ENCODE peak calls at places on chromosomes 11 and 22, in six cellular contexts. B is Caco-2, H is heart left ventricle, G is heart right ventricle, D is gastrocnemius medialis, A is colonic mucosa. Z is an unnamed sample. For H3K27me3 and H3K9me3, the result is how much of the 10 kb centered on the place peaks cover.

GRCh38 chr11:44729718-44730117 is 3.0 kb downstream of the TSPAN18 start:
- DNase-seq in B (no peak), H (no peak), G (no peak), D (no peak), A (no peak), Z (no peak)

GRCh38 chr11:90434858-90435257 is 212.0 kb upstream of the CHORDC1 start:
- DNase-seq in B (peak), H (no peak), G (no peak), D (no peak), A (no peak), Z (no peak)

GRCh38 chr11:26963764-26964163 is 30.1 kb upstream of the FIBIN start:
- DNase-seq in B (no peak), H (no peak), G (no peak), D (no peak), A (no peak), Z (no peak)

GRCh38 chr11:12249590-12250260 is 127.6 kb upstream of the PARVA start:
- DNase-seq in B (no peak), H (no peak), G (no peak), D (no peak), A (peak), Z (no peak)

GRCh38 chr11:116862951-116863350 is 25.5 kb upstream of the APOA1 start:
- DNase-seq in B (no peak), H (no peak), G (no peak), D (no peak), A (no peak), Z (no peak)

GRCh38 chr22:17518379-17518778 is 44.9 kb upstream of the SLC25A18 start:
- DNase-seq in B (no peak), H (no peak), G (no peak), D (peak), A (no peak), Z (no peak)

GRCh38 chr11:75786101-75786736 is 17.6 kb downstream of the DGAT2 start:
- DNase-seq in B (peak), H (no peak), G (no peak), D (no peak), A (peak), Z (no peak)

GRCh38 chr11:125329786-125330185 is 165.2 kb downstream of the PKNOX2 start:
- DNase-seq in B (no peak), H (no peak), G (no peak), D (no peak), A (no peak), Z (no peak)

GRCh38 chr11:8091671-8092070 is 10.7 kb downstream of the TUB start:
- DNase-seq in B (no peak), H (no peak), G (no peak), D (no peak), A (no peak), Z (no peak)

GRCh38 chr11:67416416-67417335 is 1.2 kb downstream of the CARNS1 start:
- DNase-seq in B (no peak), H (no peak), G (no peak), D (no peak), A (no peak), Z (no peak)

GRCh38 chr11:111253630-111254029 is 8.1 kb downstream of the POU2AF2 start:
- DNase-seq in B (no peak), H (no peak), G (no peak), D (no peak), A (no peak), Z (no peak)

GRCh38 chr11:111253131-111253530 is 7.6 kb downstream of the POU2AF2 start:
- DNase-seq in B (no peak), H (no peak), G (no peak), D (no peak), A (no peak), Z (no peak)
- H3K27me3 ChIP-seq in B (under half), H (under half), G (under half), D (under half), A (under half), Z (under half)

GRCh38 chr22:48210812-48211211 is 1448.4 kb downstream of the TBC1D22A start:
- DNase-seq in B (no peak), H (no peak), G (no peak), D (no peak), A (no peak), Z (no peak)
- H3K9me3 ChIP-seq in B (under half), H (under half), G (under half), D (under half), A (under half), Z (under half)

GRCh38 chr11:123060265-123061000 is 1.5 kb downstream of the HSPA8 start:
- DNase-seq in B (no peak), H (no peak), G (no peak), D (no peak), A (no peak), Z (no peak)

GRCh38 chr11:123054301-123055065 is 7.5 kb downstream of the HSPA8 start:
- DNase-seq in B (peak), H (no peak), G (peak), D (no peak), A (no peak), Z (no peak)

GRCh38 chr11:123055132-123055924 is 6.6 kb downstream of the HSPA8 start:
- DNase-seq in B (no peak), H (no peak), G (no peak), D (no peak), A (no peak), Z (no peak)

GRCh38 chr11:123056835-123057491 is 5.0 kb downstream of the HSPA8 start:
- DNase-seq in B (no peak), H (no peak), G (no peak), D (no peak), A (no peak), Z (no peak)

DNA sequence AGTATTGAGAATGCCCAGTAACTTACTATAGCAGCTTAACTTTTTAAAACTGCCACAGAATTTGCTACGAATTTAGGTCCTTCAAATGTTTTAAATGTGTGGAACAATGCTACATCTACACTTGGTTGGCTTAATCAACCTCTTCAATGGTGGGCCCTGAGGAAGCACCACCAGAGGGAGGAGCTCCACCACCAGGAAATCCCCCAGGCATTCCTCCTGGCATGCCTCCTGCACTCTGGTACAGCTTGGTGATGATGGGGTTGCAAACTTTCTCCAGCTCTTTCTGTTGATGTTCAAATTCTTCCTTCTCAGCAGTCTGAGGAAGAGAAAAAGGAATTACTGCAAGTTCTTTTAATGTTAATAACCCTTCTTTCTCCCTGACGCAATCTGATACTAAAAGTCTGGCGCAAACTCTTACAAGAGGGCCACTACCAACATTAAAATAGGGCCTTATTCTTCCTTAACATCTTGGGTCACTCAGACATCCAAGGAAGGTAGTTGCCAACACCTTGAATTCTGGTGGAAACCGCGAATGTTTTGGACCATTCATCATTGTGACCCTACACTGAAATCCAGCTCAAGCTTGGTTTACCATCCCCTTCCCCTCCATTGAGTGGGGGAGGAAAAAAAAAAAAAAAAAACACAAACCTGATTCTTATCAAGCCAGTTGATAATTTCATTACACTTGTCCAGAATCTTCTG is 4.2 kb downstream of the HSPA8 start:
- DNase-seq in B (no peak), H (no peak), G (no peak), D (no peak), A (no peak), Z (no peak)
- TF ChIP-seq CTCF in B (no peak), H (no peak), G (no peak), D (no peak), A (no peak), Z (no peak)

GRCh38 chr22:22401381-22401780 is 107.2 kb downstream of the ZNF280B start:
- DNase-seq in B (no peak), H (no peak), G (no peak), D (no peak), A (no peak), Z (no peak)

GRCh38 chr22:22406445-22406844 is 102.1 kb downstream of the ZNF280B start:
- DNase-seq in B (no peak), H (no peak), G (no peak), D (no peak), A (no peak), Z (peak)

GRCh38 chr22:22403306-22403705 is 105.2 kb downstream of the ZNF280B start:
- DNase-seq in B (no peak), H (no peak), G (no peak), D (no peak), A (no peak), Z (peak)

GRCh38 chr22:22404598-22405284 is 103.8 kb downstream of the ZNF280B start:
- DNase-seq in B (no peak), H (no peak), G (no peak), D (no peak), A (no peak), Z (peak)

GRCh38 chr22:22403771-22404170 is 104.8 kb downstream of the ZNF280B start:
- DNase-seq in B (peak), H (no peak), G (no peak), D (no peak), A (no peak), Z (peak)
- H3K27me3 ChIP-seq in B (under half), H (under half), G (under half), D (under half), A (under half), Z (under half)

GRCh38 chr11:3356858-3357257 is 22.1 kb downstream of the ZNF195 start:
- DNase-seq in B (no peak), H (no peak), G (no peak), D (no peak), A (no peak), Z (no peak)

GRCh38 chr11:3357994-3358676 is 20.8 kb downstream of the ZNF195 start:
- DNase-seq in B (no peak), H (no peak), G (no peak), D (no peak), A (no peak), Z (no peak)

GRCh38 chr11:3353066-3353465 is 25.9 kb downstream of the ZNF195 start:
- DNase-seq in B (no peak), H (no peak), G (no peak), D (no peak), A (no peak), Z (no peak)

GRCh38 chr11:3359092-3359824 is 19.7 kb downstream of the ZNF195 start:
- DNase-seq in B (no peak), H (no peak), G (no peak), D (no peak), A (no peak), Z (no peak)

DNA sequence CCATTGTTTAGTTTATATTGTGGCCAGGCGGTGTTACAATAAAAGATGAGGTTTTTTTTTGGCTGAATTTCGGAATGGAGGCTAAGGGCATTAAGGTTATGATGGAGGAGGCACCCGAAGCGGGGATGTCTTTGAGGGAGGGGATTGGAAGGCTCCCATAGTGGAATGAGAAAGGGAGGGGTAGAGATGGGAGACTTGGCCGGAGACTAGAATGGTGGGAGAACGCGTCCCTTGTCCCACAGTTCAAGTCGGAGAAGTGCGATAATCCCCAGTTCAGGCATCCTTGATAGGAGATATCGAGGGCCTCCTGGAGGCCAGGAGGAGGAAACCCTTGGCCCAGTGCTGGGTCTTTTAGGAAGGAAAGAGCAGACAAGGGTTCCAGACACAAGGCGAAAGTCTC is 21.6 kb downstream of the ZNF195 start:
- DNase-seq in B (no peak), H (no peak), G (no peak), D (no peak), A (no peak), Z (no peak)
- H3K9me3 ChIP-seq in B (under half), H (under half), G (half or more), D (under half), A (under half), Z (under half)

GRCh38 chr11:93131709-93132108 is 66.1 kb downstream of the SLC36A4 start:
- DNase-seq in B (peak), H (no peak), G (no peak), D (no peak), A (no peak), Z (no peak)
- TF ChIP-seq CTCF in B (no peak), H (no peak), G (no peak), D (no peak), A (no peak), Z (no peak)

DNA sequence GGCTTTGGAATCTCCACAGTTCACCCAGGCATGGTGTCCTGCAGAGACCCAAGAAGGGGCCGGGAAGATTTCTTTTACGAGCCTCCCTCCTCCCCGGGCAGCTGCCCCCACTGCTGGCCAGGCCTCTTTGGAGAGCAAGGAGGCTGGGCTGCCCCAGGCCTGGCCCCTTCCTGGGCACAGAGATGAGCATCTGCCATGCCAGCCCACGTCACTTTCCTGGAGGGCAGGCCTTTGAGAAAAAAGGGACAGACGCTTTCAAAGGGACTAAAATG is 60.5 kb upstream of the FGF3 start:
- DNase-seq in B (no peak), H (no peak), G (no peak), D (peak), A (no peak), Z (no peak)
- H3K27me3 ChIP-seq in B (under half), H (under half), G (under half), D (under half), A (under half), Z (under half)

DNA sequence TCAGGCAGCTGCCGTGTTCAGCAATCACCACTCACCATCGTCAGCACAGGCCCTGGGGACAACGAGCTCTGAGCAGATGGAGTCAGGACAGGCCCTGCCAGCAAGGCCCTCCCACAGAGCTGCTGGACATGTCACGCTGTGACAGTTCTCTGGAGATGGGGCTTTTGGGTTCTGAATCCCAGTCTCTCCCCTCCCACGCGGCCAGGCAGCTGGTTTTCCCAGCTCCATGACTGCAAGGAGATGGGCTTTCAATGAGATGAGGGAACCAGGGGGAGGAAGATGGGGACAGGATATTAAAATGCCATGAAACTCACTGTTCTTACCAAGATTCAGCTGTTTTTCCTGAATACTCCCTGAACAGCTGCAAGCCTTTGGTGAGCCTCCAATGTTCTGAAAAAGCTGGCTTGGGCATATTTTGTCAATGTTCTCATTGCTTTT is 305.9 kb downstream of the BRD1 start:
- DNase-seq in B (no peak), H (no peak), G (no peak), D (peak), A (no peak), Z (no peak)
- H3K9me3 ChIP-seq in B (under half), H (under half), G (under half), D (under half), A (under half), Z (under half)

DNA sequence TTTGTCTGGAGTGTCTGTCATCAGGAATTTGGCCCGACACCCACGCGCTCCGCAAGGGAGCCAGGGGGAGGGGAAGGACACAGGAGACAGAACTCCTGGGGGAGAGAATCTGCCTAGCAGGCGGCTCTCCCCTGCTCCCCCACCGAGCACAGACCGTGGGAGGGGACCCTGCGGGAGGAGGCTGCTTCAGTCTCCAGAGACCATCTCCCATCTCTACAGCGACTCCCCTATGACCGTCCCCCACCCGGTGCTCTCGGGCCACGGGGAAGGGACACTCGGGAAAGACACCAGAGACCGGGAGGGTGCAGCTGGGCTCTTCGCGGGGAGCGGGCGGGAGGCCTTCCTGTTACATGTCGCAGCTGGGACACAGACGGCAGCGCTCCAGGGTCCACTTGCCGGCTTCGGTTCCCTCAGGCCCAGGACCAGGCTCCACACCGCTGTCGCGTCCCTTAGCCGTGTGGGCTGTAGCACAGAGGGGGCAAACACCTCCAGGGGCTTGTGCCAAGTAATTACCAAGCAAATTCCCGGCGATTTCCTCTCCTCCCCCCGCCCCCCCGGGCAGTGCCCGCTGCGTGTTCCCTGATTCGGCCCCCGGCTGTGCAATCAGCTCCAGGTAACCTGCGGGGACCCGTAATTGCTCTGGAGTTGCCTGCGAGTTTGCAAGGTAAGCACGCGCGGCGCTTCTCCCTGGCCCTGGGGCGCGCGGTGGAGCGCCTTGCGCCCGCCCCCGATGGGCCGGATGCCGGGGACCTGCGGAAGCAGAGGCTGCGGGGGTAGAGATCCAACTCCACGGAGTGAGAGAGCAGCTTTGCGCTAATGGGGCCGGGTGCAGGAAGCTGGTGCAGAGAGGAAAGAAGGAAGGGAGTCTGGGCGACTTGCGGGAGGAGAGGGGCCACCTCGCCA is 155.1 kb upstream of the CADM1 start:
- DNase-seq in B (no peak), H (peak), G (peak), D (no peak), A (no peak), Z (no peak)
- TF ChIP-seq CTCF in B (no peak), H (no peak), G (no peak), D (no peak), A (no peak), Z (no peak)